ENCODE peak calls at places on chromosomes 3 and 15, in ten cellular contexts. U, P, Y, T, R, D, O, Q, F and L are unnamed samples.

GRCh38 chr3:175386630-175387029 is 527.5 kb downstream of the NAALADL2 start:
- DNase-seq in U (no peak), P (peak), Y (no peak), T (no peak), R (peak), D (peak), O (peak), Q (no peak), F (no peak), L (peak)

GRCh38 chr15:25543156-25543555 is 104.3 kb upstream of the UBE3A start:
- DNase-seq in U (no peak), P (no peak), Y (no peak), T (no peak), R (peak), D (peak), O (peak), Q (peak), F (no peak), L (peak)

GRCh38 chr3:150736903-150737832 is 25.8 kb downstream of the SIAH2 start:
- DNase-seq in U (no peak), P (no peak), Y (no peak), T (no peak), R (no peak), D (peak), O (no peak), Q (no peak), F (peak), L (peak)

GRCh38 chr3:156642750-156643728 is 31.4 kb upstream of the TIPARP start:
- DNase-seq in U (no peak), P (no peak), Y (no peak), T (no peak), R (no peak), D (no peak), O (no peak), Q (no peak), F (peak), L (no peak)

GRCh38 chr3:31980530-31981205 is 394 bp downstream of the OSBPL10 start:
- DNase-seq in U (peak), P (peak), Y (peak), T (peak), R (peak), D (peak), O (peak), Q (peak), F (peak), L (peak)

GRCh38 chr3:40996382-40996781 is 202.9 kb upstream of the CTNNB1 start:
- DNase-seq in U (no peak), P (no peak), Y (no peak), T (no peak), R (no peak), D (no peak), O (no peak), Q (no peak), F (peak), L (no peak)

GRCh38 chr15:62739082-62739481 is 303.5 kb upstream of the TPM1 start:
- DNase-seq in U (no peak), P (no peak), Y (no peak), T (no peak), R (peak), D (no peak), O (peak), Q (no peak), F (peak), L (peak)

GRCh38 chr3:140552898-140553297 is 125.0 kb upstream of the TRIM42 start:
- DNase-seq in U (no peak), P (no peak), Y (no peak), T (no peak), R (no peak), D (no peak), O (peak), Q (no peak), F (no peak), L (peak)

GRCh38 chr3:111903067-111903511 is 44.0 kb downstream of the PHLDB2 start:
- DNase-seq in U (no peak), P (peak), Y (no peak), T (no peak), R (peak), D (peak), O (peak), Q (no peak), F (no peak), L (peak)

GRCh38 chr3:58531956-58532355 is 5.0 kb downstream of the ACOX2 start:
- DNase-seq in U (no peak), P (no peak), Y (peak), T (no peak), R (no peak), D (no peak), O (peak), Q (no peak), F (no peak), L (no peak)
- TF ChIP-seq CTCF in U (no peak), P (no peak), Y (no peak), T (no peak), R (peak), D (peak), O (peak), Q (no peak), F (peak), L (no peak)

GRCh38 chr3:108468577-108468976 is 41.8 kb downstream of the MYH15 start:
- DNase-seq in U (no peak), P (no peak), Y (no peak), T (no peak), R (no peak), D (no peak), O (no peak), Q (no peak), F (no peak), L (no peak)

GRCh38 chr3:108461641-108462040 is 48.8 kb downstream of the MYH15 start:
- DNase-seq in U (no peak), P (no peak), Y (no peak), T (no peak), R (no peak), D (peak), O (no peak), Q (no peak), F (no peak), L (peak)

GRCh38 chr3:108459225-108459624 is 51.2 kb downstream of the MYH15 start:
- DNase-seq in U (no peak), P (no peak), Y (no peak), T (no peak), R (no peak), D (no peak), O (no peak), Q (no peak), F (no peak), L (no peak)

GRCh38 chr3:108462899-108463298 is 47.5 kb downstream of the MYH15 start:
- DNase-seq in U (no peak), P (no peak), Y (no peak), T (no peak), R (peak), D (peak), O (peak), Q (no peak), F (no peak), L (no peak)
- TF ChIP-seq CTCF in U (no peak), P (no peak), Y (no peak), T (no peak), R (no peak), D (no peak), O (no peak), Q (no peak), F (no peak), L (no peak)

DNA sequence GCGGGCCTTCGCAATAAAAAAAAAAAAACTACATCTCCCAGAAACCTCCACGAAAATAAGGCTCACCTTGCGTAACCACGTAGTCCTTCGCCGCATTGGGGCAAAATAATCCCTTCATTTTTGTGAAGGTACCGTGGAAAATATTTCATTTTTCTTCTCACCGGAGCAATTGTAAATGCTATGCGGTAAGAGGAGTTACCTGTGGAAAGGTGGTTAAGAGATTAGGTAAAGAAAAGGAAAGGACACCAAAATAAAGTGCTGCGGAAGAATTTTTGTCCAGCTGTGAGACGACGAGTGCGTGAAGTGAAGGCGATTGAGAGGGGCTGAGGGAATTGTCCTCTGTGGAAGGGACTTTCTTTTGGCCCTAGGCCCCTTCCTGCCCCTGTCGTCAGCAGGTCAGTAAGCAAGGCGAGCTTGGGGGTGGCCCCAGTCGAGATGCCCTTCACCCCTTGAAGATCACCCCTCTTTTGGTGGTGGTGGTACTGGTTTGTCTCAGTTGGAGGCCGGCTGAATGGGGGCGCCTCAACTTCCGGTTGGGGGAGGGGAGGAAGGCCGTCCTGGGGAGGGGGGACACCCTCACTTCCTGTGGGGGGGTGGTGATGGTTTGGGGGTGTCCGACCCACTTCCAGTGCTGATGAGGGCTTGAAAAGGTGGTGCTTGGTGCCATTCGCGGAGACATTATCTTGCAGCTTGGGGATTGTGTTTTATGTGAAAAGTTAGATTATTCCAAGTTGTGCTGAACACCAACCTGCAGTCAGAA is at the start of gene HMG20A:
- DNase-seq in U (peak), P (peak), Y (peak), T (peak), R (peak), D (peak), O (peak), Q (peak), F (peak), L (peak)
- TF ChIP-seq CTCF in U (no peak), P (no peak), Y (no peak), T (no peak), R (no peak), D (no peak), O (no peak), Q (no peak), F (no peak), L (no peak)

GRCh38 chr15:77311618-77312398 is 108.1 kb downstream of the PEAK1 start:
- DNase-seq in U (no peak), P (no peak), Y (no peak), T (no peak), R (no peak), D (no peak), O (peak), Q (no peak), F (no peak), L (peak)
- TF ChIP-seq CTCF in U (no peak), P (no peak), Y (no peak), T (no peak), R (no peak), D (no peak), O (no peak), Q (no peak), F (no peak), L (no peak)

DNA sequence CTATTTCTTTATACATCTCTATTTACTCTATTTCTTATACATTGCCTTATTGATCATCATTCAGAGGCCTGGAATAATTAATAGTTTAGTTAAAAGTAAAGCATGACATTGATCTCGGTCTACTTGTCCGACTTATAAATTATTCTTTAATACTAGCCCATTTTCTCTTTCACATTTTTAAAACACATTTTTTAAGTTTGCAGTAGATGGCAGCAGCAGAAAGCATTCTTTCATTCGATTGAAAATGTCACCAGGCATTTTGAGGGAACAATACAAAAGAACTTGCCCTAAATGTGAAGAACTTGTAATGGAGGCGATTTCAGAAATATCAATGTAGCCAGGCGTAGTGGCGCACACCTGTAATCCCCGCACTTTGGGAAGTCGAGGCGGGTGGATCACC is 15.5 kb upstream of the MAP3K13 start:
- DNase-seq in U (no peak), P (no peak), Y (no peak), T (no peak), R (no peak), D (no peak), O (no peak), Q (no peak), F (no peak), L (no peak)
- TF ChIP-seq CTCF in U (no peak), P (no peak), Y (no peak), T (no peak), R (no peak), D (no peak), O (peak), Q (no peak), F (no peak), L (no peak)